ENCODE peak calls at places on chromosomes 3 and 15, in four cellular contexts. M, N, S and L are unnamed samples.

GRCh38 chr3:168990111-168990510 is 673.4 kb downstream of the MECOM start:
- DNase-seq in S (no peak), N (peak), M (no peak), L (no peak)

GRCh38 chr3:175150812-175151411 is 291.8 kb downstream of the NAALADL2 start:
- DNase-seq in M (no peak), N (peak), S (no peak), L (no peak)

GRCh38 chr15:68228143-68228970 is 1.2 kb downstream of the CLN6 start:
- DNase-seq in S (peak), N (no peak), M (peak), L (no peak)

GRCh38 chr3:48715179-48715800 is 1.7 kb downstream of the IP6K2 start:
- DNase-seq in N (peak), S (peak), M (no peak), L (peak)

GRCh38 chr3:129593230-129593594 is 13.3 kb downstream of the PLXND1 start:
- DNase-seq in M (no peak), S (no peak), N (no peak), L (no peak)

GRCh38 chr3:140053011-140053702 is 118.2 kb downstream of the CLSTN2 start:
- DNase-seq in N (no peak), S (no peak), M (no peak), L (no peak)

GRCh38 chr3:172138031-172138538 is 98.7 kb downstream of the FNDC3B start:
- DNase-seq in N (no peak), S (peak), M (no peak), L (no peak)

GRCh38 chr15:89002281-89002761 is 85.9 kb upstream of the ABHD2 start:
- DNase-seq in S (peak), N (peak), M (no peak), L (peak)

GRCh38 chr3:69161587-69162196 is 39.3 kb upstream of the LMOD3 start:
- DNase-seq in M (no peak), S (peak), N (peak), L (no peak)

GRCh38 chr15:73781038-73781925 is 28.1 kb upstream of the INSYN1 start:
- DNase-seq in S (peak), M (no peak), N (peak), L (no peak)

GRCh38 chr15:74857671-74858365 is 14.9 kb upstream of the ULK3 start:
- DNase-seq in S (no peak), M (no peak), N (no peak), L (no peak)

GRCh38 chr3:105367063-105367405 is 325 bp downstream of the ALCAM start:
- DNase-seq in S (no peak), M (no peak), N (no peak), L (no peak)

GRCh38 chr15:84929795-84930371 is 45.4 kb downstream of the SLC28A1 start:
- DNase-seq in M (no peak), N (peak), S (no peak), L (no peak)

GRCh38 chr3:132513057-132513456 is 84.0 kb upstream of the ACKR4 start:
- DNase-seq in N (no peak), S (no peak), M (no peak), L (no peak)

GRCh38 chr3:50320853-50321145 is 1.7 kb downstream of the HYAL2 start:
- DNase-seq in N (no peak), M (no peak), S (no peak), L (no peak)

GRCh38 chr3:26100176-26100575 is 310.3 kb downstream of the OXSM start:
- DNase-seq in S (no peak), N (no peak), M (no peak), L (no peak)

GRCh38 chr15:97995881-97996603 is 35.5 kb downstream of the ARRDC4 start:
- DNase-seq in S (peak), M (no peak), N (no peak), L (no peak)

GRCh38 chr3:112437146-112438022 is 61.9 kb downstream of the BTLA start:
- DNase-seq in M (peak), N (peak), S (peak), L (no peak)

GRCh38 chr3:177929310-177929709 is 606.9 kb upstream of the KCNMB2 start:
- DNase-seq in S (no peak), N (peak), M (no peak), L (no peak)

GRCh38 chr3:116356056-116356455 is 89.2 kb downstream of the LSAMP start:
- DNase-seq in N (no peak), M (no peak), S (no peak), L (no peak)

GRCh38 chr3:124172846-124173245 is 180.9 kb upstream of the ROPN1 start:
- DNase-seq in S (no peak), M (no peak), N (no peak), L (no peak)

GRCh38 chr3:68666409-68667193 is 265.7 kb downstream of the TAFA4 start:
- DNase-seq in N (no peak), S (peak), M (no peak), L (no peak)